ENCODE peak calls at places on chromosomes 13 and 19, in ten cellular contexts. C is A549, X is AG10803, D is choroid plexus epithelial cell, K is Peyer's patch, B is NB4, U is hepatocyte, N is right lobe of liver, Z is tibial artery, O is Caco-2. E is an unnamed sample.

GRCh38 chr19:42313096-42313839 is at the start of gene TMEM145:
- DNase-seq in N (no peak), X (peak; percentile 44), O (peak; percentile 62), U (peak; percentile 80), D (peak; percentile 50), C (peak; percentile 92), Z (no peak), K (peak; percentile 24), B (peak; percentile 55), E (no peak)

GRCh38 chr19:39918183-39918651 is 16.2 kb downstream of the FCGBP start:
- DNase-seq in K (no peak), Z (no peak), X (no peak), O (no peak), D (no peak), U (no peak), C (no peak), N (no peak), B (no peak), E (no peak)

GRCh38 chr19:41792513-41793413 is 3.6 kb upstream of the CEACAM3 start:
- DNase-seq in K (peak; percentile 42), X (peak; percentile 59), C (peak; percentile 91), O (no peak), U (peak; percentile 51), N (peak; percentile 55), Z (no peak), B (peak; percentile 56), D (peak; percentile 72), E (no peak)

GRCh38 chr19:15696654-15697194 is 23.8 kb downstream of the CYP4F12 start:
- DNase-seq in K (no peak), N (no peak), O (no peak), U (no peak), C (no peak), B (no peak), X (no peak), D (no peak), Z (no peak), E (no peak)

GRCh38 chr13:101570410-101570809 is 117.9 kb downstream of the ITGBL1 start:
- DNase-seq in B (no peak), U (no peak), X (no peak), K (no peak), Z (no peak), N (no peak), D (peak; percentile 35), O (no peak), C (no peak), E (no peak)

GRCh38 chr19:33193864-33194362 is at the start of gene LRP3:
- DNase-seq in Z (no peak), B (peak; percentile 72), C (no peak), K (no peak), O (peak; percentile 43), X (peak; percentile 20), U (peak; percentile 83), N (peak; percentile 75), D (peak; percentile 26), E (no peak)

GRCh38 chr19:50167314-50167721 is 4.2 kb upstream of the IZUMO2 start:
- DNase-seq in O (no peak), D (no peak), N (no peak), K (no peak), C (no peak), U (no peak), B (no peak), Z (no peak), X (no peak), E (no peak)

GRCh38 chr19:33040994-33041827 is 23.5 kb downstream of the RHPN2 start:
- DNase-seq in U (peak; percentile 93), B (no peak), K (no peak), N (peak; percentile 79), D (peak; percentile 26), X (peak; percentile 29), Z (no peak), O (peak; percentile 86), C (peak; percentile 100), E (peak; percentile 98)

GRCh38 chr19:11337080-11337479 is 2.4 kb downstream of the RAB3D start:
- DNase-seq in N (no peak), X (no peak), B (peak; percentile 56), Z (no peak), D (no peak), O (no peak), U (peak; percentile 5), C (no peak), K (no peak), E (no peak)

GRCh38 chr19:11339254-11340098 is at the start of gene RAB3D:
- DNase-seq in K (peak; percentile 84), U (peak; percentile 97), X (peak; percentile 81), B (peak; percentile 93), D (peak; percentile 89), C (peak; percentile 85), N (peak; percentile 91), O (peak; percentile 92), Z (peak; percentile 91), E (no peak)

GRCh38 chr19:11338569-11339253 is 746 bp downstream of the RAB3D start:
- DNase-seq in U (peak; percentile 40), D (no peak), B (no peak), X (no peak), K (no peak), O (no peak), C (no peak), N (no peak), Z (no peak), E (no peak)

GRCh38 chr19:11335449-11336146 is 3.9 kb downstream of the RAB3D start:
- DNase-seq in K (no peak), Z (no peak), D (no peak), O (no peak), U (no peak), C (no peak), X (no peak), B (no peak), N (no peak), E (no peak)

GRCh38 chr19:11338164-11338563 is 1.3 kb downstream of the RAB3D start:
- DNase-seq in N (no peak), C (no peak), O (no peak), X (no peak), K (no peak), D (no peak), Z (no peak), U (peak; percentile 58), B (no peak), E (no peak)
- H3K4me3 ChIP-seq in N (no peak overlapping the region), C (no peak overlapping the region), O (peak overlapping the region; percentile 88), X (peak overlapping the region; percentile 74), K (peak overlapping the region; percentile 74), D (no peak overlapping the region), Z (no peak overlapping the region), U (peak overlapping the region; percentile 93), B (peak overlapping the region; percentile 46), E (peak overlapping the region; percentile 86)

DNA sequence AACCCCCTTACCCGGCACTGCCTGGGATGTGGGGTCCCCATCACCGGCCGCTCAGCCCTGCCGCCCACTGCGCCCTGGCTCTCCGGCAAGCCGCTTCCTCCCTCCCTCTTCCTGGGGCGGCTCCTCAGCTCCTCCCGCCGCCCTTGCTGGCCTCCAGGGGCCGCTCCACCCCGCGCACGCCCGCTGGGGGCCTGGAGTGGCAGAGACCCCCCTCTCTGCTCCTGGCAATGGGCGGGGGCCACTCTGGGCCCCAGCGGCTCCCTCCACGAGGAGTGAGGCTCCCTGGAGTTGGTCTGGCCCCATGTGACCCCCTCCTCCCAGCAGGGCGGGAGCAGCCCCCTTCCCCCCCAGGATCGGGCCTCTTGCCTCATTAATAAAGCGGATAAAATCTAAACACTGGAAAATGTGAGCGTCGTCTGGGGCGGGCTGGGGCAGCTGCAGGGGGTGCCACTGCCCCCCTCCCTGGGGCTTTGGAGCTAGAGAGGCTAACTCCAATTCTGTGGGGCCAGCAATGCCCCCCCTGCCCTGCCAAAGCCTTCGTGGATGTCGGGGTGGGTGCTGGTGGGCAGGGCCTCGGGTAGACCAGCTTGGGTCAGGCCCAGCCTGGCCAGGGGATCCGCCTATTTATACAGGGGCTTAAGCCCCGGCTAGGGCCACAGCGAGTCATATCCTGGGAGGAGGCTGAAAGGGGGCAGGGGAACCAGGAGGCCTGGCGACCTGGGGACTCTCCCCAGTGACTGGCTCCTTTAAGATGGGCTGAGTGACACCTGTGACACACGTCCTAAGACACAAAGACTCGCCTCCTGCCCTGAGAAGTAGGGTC is at the start of gene PTGER1:
- DNase-seq in X (no peak), B (peak; percentile 76), Z (no peak), U (peak; percentile 74), N (no peak), K (no peak), O (no peak), C (no peak), D (peak; percentile 44), E (no peak)
- TF ChIP-seq CTCF in X (peak; percentile 41), B (no peak), Z (no peak), U (peak; percentile 42), N (peak; percentile 15), K (no peak), O (no peak), C (no peak), D (peak; percentile 51), E (peak; percentile 45)

GRCh38 chr19:4054471-4055208 is 12.1 kb downstream of the ZBTB7A start:
- DNase-seq in Z (no peak), N (no peak), U (no peak), O (no peak), B (no peak), K (no peak), C (no peak), X (no peak), D (no peak), E (no peak)

GRCh38 chr19:4052993-4053422 is 13.7 kb downstream of the ZBTB7A start:
- DNase-seq in Z (no peak), B (no peak), U (no peak), C (no peak), D (no peak), O (no peak), K (no peak), X (no peak), N (peak; percentile 48), E (no peak)

GRCh38 chr19:4053423-4054324 is 13.0 kb downstream of the ZBTB7A start:
- DNase-seq in D (no peak), Z (no peak), K (no peak), C (no peak), N (no peak), O (no peak), B (no peak), X (no peak), U (no peak), E (no peak)

GRCh38 chr19:4051175-4052101 is 15.3 kb downstream of the ZBTB7A start:
- DNase-seq in K (no peak), B (peak; percentile 91), O (no peak), C (no peak), X (peak; percentile 66), Z (no peak), D (no peak), U (peak; percentile 66), N (peak; percentile 61), E (no peak)

DNA sequence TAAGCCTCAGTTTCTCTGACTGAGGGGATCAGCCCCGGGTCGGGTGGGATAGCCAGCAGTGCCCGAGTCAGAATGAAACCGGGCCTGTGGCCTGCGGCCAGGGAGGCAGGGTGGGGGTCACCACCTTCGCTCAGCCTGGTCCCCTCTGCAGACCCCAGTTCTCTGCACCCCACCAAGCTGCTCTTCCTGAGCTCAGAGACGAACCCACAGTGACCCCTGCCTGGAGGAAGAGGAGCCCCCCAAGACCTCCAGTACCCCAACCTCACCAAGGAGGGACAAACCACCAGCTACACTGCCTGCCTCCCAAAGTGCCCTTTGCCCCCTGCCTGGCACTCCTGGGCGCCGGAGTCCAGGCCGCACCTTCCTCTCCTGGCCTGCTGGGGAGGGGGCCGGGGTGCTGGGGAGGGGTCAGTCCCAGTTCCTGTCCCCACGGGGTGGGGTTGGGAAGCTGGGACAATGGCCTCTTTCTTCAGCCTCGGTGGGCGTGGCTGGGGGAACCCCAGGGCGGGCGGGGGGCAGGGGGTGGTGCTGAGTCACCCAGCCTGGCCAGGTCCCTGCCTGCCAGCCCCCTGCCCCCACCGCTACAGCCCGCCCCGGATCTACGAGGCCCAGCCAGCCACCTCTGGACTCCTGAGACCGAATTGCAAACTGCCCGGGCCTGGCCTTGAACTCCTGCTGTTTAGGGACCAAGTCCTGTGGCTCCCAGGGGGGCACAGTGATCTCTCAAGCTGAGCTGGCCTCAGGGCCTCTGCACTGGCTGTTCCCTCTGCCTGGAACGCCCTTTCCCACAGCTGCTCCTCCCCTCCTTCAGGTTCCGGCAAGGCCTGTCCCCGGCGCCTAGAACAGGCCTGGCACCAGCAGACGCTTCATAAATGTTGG is 14.3 kb downstream of the ZBTB7A start:
- DNase-seq in K (no peak), C (no peak), D (no peak), B (peak; percentile 73), N (peak; percentile 91), X (no peak), O (peak; percentile 73), Z (no peak), U (peak; percentile 87), E (no peak)
- H3K4me3 ChIP-seq in K (peak overlapping the region; percentile 33), C (peak overlapping the region; percentile 35), D (no peak overlapping the region), B (no peak overlapping the region), N (peak overlapping the region; percentile 31), X (no peak overlapping the region), O (no peak overlapping the region), Z (no peak overlapping the region), U (no peak overlapping the region), E (no peak overlapping the region)

DNA sequence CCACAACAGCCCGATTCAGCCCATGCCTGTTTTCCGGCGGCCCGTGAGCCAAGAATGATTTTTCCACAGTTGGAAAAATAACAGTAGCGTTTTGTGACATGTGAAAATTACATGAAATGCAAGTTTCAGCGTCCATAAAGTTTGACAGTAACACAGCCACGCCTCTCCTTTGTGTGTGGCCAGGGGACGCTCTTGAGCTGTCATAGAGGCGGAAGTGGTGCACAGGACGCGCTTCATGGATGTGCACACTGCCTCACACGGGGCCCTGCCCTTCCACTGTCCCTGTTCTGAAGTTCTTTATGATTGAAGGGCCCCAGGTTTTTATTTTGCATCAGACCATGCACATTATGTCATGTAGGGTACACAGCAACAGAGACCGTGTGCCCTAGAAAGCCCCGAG is 12.4 kb upstream of the ELAVL1 start:
- DNase-seq in N (no peak), D (no peak), X (no peak), K (peak; percentile 56), O (no peak), C (no peak), Z (no peak), U (no peak), B (peak; percentile 71), E (no peak)
- TF ChIP-seq CTCF in N (no peak), D (peak; percentile 32), X (no peak), K (no peak), O (peak; percentile 31), C (no peak), Z (no peak), U (peak; percentile 18), B (peak; percentile 62), E (no peak)

E was measured in epithelial cell of proximal tubule.